ENCODE peak calls at places on chromosome 6, in seven cellular contexts. One of them, this sample, is unnamed.

GRCh38 chr6:98847767-98848538 is 13.6 kb downstream of the POU3F2 start:
- DNase-seq in breast epithelium: no peak
- DNase-seq in T-helper 17 cell: no peak
- DNase-seq in T-helper 1 cell: no peak
- DNase-seq in NCI-H1092: no peak
- DNase-seq in CD8-positive, alpha-beta memory T cell: no peak
- DNase-seq in left ventricle myocardium inferior: no peak
- DNase-seq in this sample: peak; percentile 46

GRCh38 chr6:156848123-156848522 is 70.9 kb downstream of the ARID1B start:
- DNase-seq in breast epithelium: no peak
- DNase-seq in T-helper 17 cell: no peak
- DNase-seq in T-helper 1 cell: no peak
- DNase-seq in NCI-H1092: no peak
- DNase-seq in CD8-positive, alpha-beta memory T cell: no peak
- DNase-seq in left ventricle myocardium inferior: no peak
- DNase-seq in this sample: no peak

GRCh38 chr6:110509617-110510231 is 33.3 kb upstream of the SLC22A16 start:
- DNase-seq in breast epithelium: peak; percentile 45
- DNase-seq in T-helper 17 cell: no peak
- DNase-seq in T-helper 1 cell: no peak
- DNase-seq in NCI-H1092: no peak
- DNase-seq in CD8-positive, alpha-beta memory T cell: no peak
- DNase-seq in left ventricle myocardium inferior: no peak
- DNase-seq in this sample: no peak

GRCh38 chr6:43803055-43803782 is 33.2 kb downstream of the VEGFA start:
- DNase-seq in breast epithelium: no peak
- DNase-seq in T-helper 17 cell: no peak
- DNase-seq in T-helper 1 cell: no peak
- DNase-seq in NCI-H1092: no peak
- DNase-seq in CD8-positive, alpha-beta memory T cell: no peak
- DNase-seq in left ventricle myocardium inferior: peak; percentile 52
- DNase-seq in this sample: no peak

GRCh38 chr6:108581932-108582500 is 21.3 kb downstream of the FOXO3 start:
- DNase-seq in breast epithelium: no peak
- DNase-seq in T-helper 17 cell: no peak
- DNase-seq in T-helper 1 cell: no peak
- DNase-seq in NCI-H1092: no peak
- DNase-seq in CD8-positive, alpha-beta memory T cell: no peak
- DNase-seq in left ventricle myocardium inferior: no peak
- DNase-seq in this sample: no peak

GRCh38 chr6:169035381-169036280 is 218.0 kb downstream of the THBS2 start:
- DNase-seq in breast epithelium: no peak
- DNase-seq in T-helper 17 cell: no peak
- DNase-seq in T-helper 1 cell: no peak
- DNase-seq in NCI-H1092: no peak
- DNase-seq in CD8-positive, alpha-beta memory T cell: no peak
- DNase-seq in left ventricle myocardium inferior: no peak
- DNase-seq in this sample: no peak

GRCh38 chr6:129929433-129929832 is 68.3 kb upstream of the TMEM244 start:
- DNase-seq in breast epithelium: no peak
- DNase-seq in T-helper 17 cell: no peak
- DNase-seq in T-helper 1 cell: no peak
- DNase-seq in NCI-H1092: no peak
- DNase-seq in CD8-positive, alpha-beta memory T cell: no peak
- DNase-seq in left ventricle myocardium inferior: no peak
- DNase-seq in this sample: no peak

GRCh38 chr6:9481292-9482029 is 933.4 kb downstream of the TFAP2A start:
- DNase-seq in breast epithelium: no peak
- DNase-seq in T-helper 17 cell: no peak
- DNase-seq in T-helper 1 cell: no peak
- DNase-seq in NCI-H1092: no peak
- DNase-seq in CD8-positive, alpha-beta memory T cell: no peak
- DNase-seq in left ventricle myocardium inferior: no peak
- DNase-seq in this sample: no peak

GRCh38 chr6:135812085-135812526 is 39.4 kb upstream of the PDE7B start:
- DNase-seq in breast epithelium: no peak
- DNase-seq in T-helper 17 cell: no peak
- DNase-seq in T-helper 1 cell: no peak
- DNase-seq in NCI-H1092: peak; percentile 12
- DNase-seq in CD8-positive, alpha-beta memory T cell: no peak
- DNase-seq in left ventricle myocardium inferior: peak; percentile 26
- DNase-seq in this sample: no peak

GRCh38 chr6:89270951-89271721 is 44.0 kb downstream of the GABRR2 start:
- DNase-seq in breast epithelium: no peak
- DNase-seq in T-helper 17 cell: no peak
- DNase-seq in T-helper 1 cell: no peak
- DNase-seq in NCI-H1092: no peak
- DNase-seq in CD8-positive, alpha-beta memory T cell: no peak
- DNase-seq in left ventricle myocardium inferior: no peak
- DNase-seq in this sample: no peak

GRCh38 chr6:68240731-68241130 is 394.4 kb upstream of the ADGRB3 start:
- DNase-seq in breast epithelium: no peak
- DNase-seq in T-helper 17 cell: no peak
- DNase-seq in T-helper 1 cell: no peak
- DNase-seq in NCI-H1092: no peak
- DNase-seq in CD8-positive, alpha-beta memory T cell: no peak
- DNase-seq in left ventricle myocardium inferior: no peak
- DNase-seq in this sample: no peak

GRCh38 chr6:14734416-14735340 is 511.2 kb upstream of the JARID2 start:
- DNase-seq in breast epithelium: no peak
- DNase-seq in T-helper 17 cell: no peak
- DNase-seq in T-helper 1 cell: no peak
- DNase-seq in NCI-H1092: no peak
- DNase-seq in CD8-positive, alpha-beta memory T cell: no peak
- DNase-seq in left ventricle myocardium inferior: no peak
- DNase-seq in this sample: no peak

GRCh38 chr6:44416103-44416502 is 28.6 kb downstream of the CDC5L start:
- DNase-seq in breast epithelium: no peak
- DNase-seq in T-helper 17 cell: no peak
- DNase-seq in T-helper 1 cell: no peak
- DNase-seq in NCI-H1092: no peak
- DNase-seq in CD8-positive, alpha-beta memory T cell: no peak
- DNase-seq in left ventricle myocardium inferior: no peak
- DNase-seq in this sample: no peak

This sample was measured in lower lobe of right lung.